ENCODE peak calls at places on chromosomes 2 and 18, in six cellular contexts. P, E, J, R, Q and B are unnamed samples.

GRCh38 chr2:209687261-209687660 is 84.4 kb upstream of the UNC80 start:
- DNase-seq in R (no peak), E (peak), J (no peak), P (peak), Q (no peak), B (no peak)

GRCh38 chr2:130899306-130899705 is 62.6 kb downstream of the ARHGEF4 start:
- DNase-seq in Q (no peak), E (no peak), J (no peak), R (no peak), P (no peak), B (no peak)

GRCh38 chr2:120398051-120398960 is 52.4 kb downstream of the INHBB start:
- DNase-seq in P (no peak), Q (no peak), R (peak), E (peak), J (no peak), B (no peak)

GRCh38 chr2:61604433-61604832 is 66.3 kb upstream of the XPO1 start:
- DNase-seq in E (no peak), J (no peak), P (no peak), R (no peak), Q (no peak), B (no peak)

GRCh38 chr2:210606001-210606400 is 49.6 kb downstream of the CPS1 start:
- DNase-seq in Q (no peak), E (no peak), P (no peak), J (no peak), R (no peak), B (no peak)

GRCh38 chr2:96679843-96680242 is 37.3 kb downstream of the FER1L5 start:
- DNase-seq in J (no peak), E (no peak), R (no peak), Q (no peak), P (no peak), B (no peak)

GRCh38 chr2:129242201-129242710 is 737.2 kb upstream of the RAB6C start:
- DNase-seq in J (no peak), Q (no peak), E (no peak), R (no peak), P (no peak), B (no peak)

GRCh38 chr2:160491922-160492371 is 1.7 kb downstream of the RBMS1 start:
- DNase-seq in P (peak), E (peak), R (no peak), Q (no peak), J (no peak), B (no peak)

GRCh38 chr2:160970052-160970846 is 190.0 kb upstream of the TANK start:
- DNase-seq in Q (peak), J (no peak), E (peak), P (peak), R (no peak), B (peak)

GRCh38 chr2:101698419-101699190 is 1.1 kb downstream of the MAP4K4 start:
- DNase-seq in Q (no peak), E (peak), J (peak), R (no peak), P (peak), B (peak)

GRCh38 chr18:159037-159652 is 788 bp downstream of the USP14 start:
- DNase-seq in Q (no peak), P (no peak), R (no peak), E (peak), J (no peak), B (peak)

GRCh38 chr2:10276481-10277292 is 26.0 kb upstream of the HPCAL1 start:
- DNase-seq in R (peak), E (no peak), P (no peak), Q (peak), J (no peak), B (no peak)

GRCh38 chr2:205235434-205235833 is 446.9 kb upstream of the NRP2 start:
- DNase-seq in E (peak), P (no peak), J (no peak), Q (no peak), R (no peak), B (no peak)

GRCh38 chr18:48948112-48949050 is 2.4 kb downstream of the SMAD7 start:
- DNase-seq in Q (peak), P (no peak), J (peak), R (peak), E (peak), B (peak)

GRCh38 chr2:152497481-152498052 is 162.6 kb downstream of the FMNL2 start:
- DNase-seq in J (no peak), E (peak), P (peak), R (no peak), Q (no peak), B (no peak)

GRCh38 chr2:18200771-18201170 is 322.3 kb downstream of the KCNS3 start:
- DNase-seq in J (no peak), Q (no peak), R (no peak), E (no peak), P (no peak), B (no peak)

GRCh38 chr18:55416791-55417190 is 171.2 kb downstream of the TCF4 start:
- DNase-seq in E (no peak), R (no peak), P (no peak), Q (no peak), J (no peak), B (no peak)

GRCh38 chr2:147045113-147045512 is 799.7 kb upstream of the ACVR2A start:
- DNase-seq in J (no peak), R (no peak), E (peak), Q (peak), P (peak), B (peak)

GRCh38 chr2:191318037-191318728 is 73.0 kb downstream of the MYO1B start:
- DNase-seq in Q (no peak), R (peak), P (peak), E (no peak), J (no peak), B (no peak)

GRCh38 chr2:128559533-128560515 is 241.2 kb upstream of the HS6ST1 start:
- DNase-seq in Q (no peak), R (no peak), P (no peak), E (no peak), J (no peak), B (no peak)

GRCh38 chr2:85538507-85539360 is at the start of gene MAT2A:
- DNase-seq in Q (peak), J (peak), P (peak), E (peak), R (peak), B (peak)

GRCh38 chr2:212073360-212073759 is 465.2 kb downstream of the ERBB4 start:
- DNase-seq in P (no peak), E (peak), Q (no peak), R (no peak), J (no peak), B (no peak)

GRCh38 chr2:203706403-203706802 is at the start of gene CD28:
- DNase-seq in J (peak), P (no peak), R (peak), E (no peak), Q (peak), B (no peak)

GRCh38 chr2:233061591-233062446 is 1.7 kb downstream of the INPP5D start:
- DNase-seq in P (no peak), Q (peak), E (no peak), J (peak), R (peak), B (no peak)

GRCh38 chr2:233059547-233059796 is 670 bp upstream of the INPP5D start:
- DNase-seq in E (no peak), Q (no peak), P (no peak), R (peak), J (no peak), B (no peak)

GRCh38 chr2:233059797-233060499 is at the start of gene INPP5D:
- DNase-seq in E (no peak), P (no peak), Q (peak), J (peak), R (peak), B (no peak)

GRCh38 chr2:233061007-233061590 is 957 bp downstream of the INPP5D start:
- DNase-seq in E (no peak), R (peak), Q (peak), J (no peak), P (no peak), B (no peak)

GRCh38 chr2:233060500-233061006 is 411 bp downstream of the INPP5D start:
- DNase-seq in J (no peak), Q (no peak), E (no peak), P (no peak), R (no peak), B (no peak)
- H3K4me3 ChIP-seq in J (peak), Q (peak), E (no peak), P (no peak), R (peak), B (no peak)

GRCh38 chr18:13530215-13530878 is 196.0 kb downstream of the FAM210A start:
- DNase-seq in P (no peak), Q (no peak), R (peak), E (no peak), J (no peak), B (no peak)
- H3K4me3 ChIP-seq in P (no peak), Q (no peak), R (no peak), E (no peak), J (no peak), B (no peak)

DNA sequence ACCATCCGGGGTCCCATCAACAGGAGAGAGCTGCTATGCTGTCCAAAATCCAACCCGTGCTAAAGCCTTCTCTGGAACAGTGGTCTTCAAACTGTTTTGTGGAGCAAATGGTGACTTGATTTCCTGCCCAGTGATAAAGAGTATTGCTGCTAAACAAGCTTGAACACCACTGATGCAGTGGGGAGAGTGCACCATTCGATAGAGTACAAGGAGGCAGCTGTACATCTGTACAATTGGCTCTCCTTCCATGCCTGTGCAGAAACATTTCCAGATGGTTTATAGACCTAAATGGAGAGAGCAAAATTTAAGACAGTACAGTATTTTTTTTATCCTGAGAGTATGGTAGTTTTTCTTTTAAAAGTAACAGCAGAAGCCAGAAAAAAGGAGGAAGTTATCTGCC is 20.0 kb downstream of the HJURP start:
- DNase-seq in R (no peak), P (no peak), E (no peak), J (no peak), Q (no peak), B (no peak)
- H3K4me3 ChIP-seq in R (no peak), P (no peak), E (no peak), J (no peak), Q (no peak), B (no peak)

DNA sequence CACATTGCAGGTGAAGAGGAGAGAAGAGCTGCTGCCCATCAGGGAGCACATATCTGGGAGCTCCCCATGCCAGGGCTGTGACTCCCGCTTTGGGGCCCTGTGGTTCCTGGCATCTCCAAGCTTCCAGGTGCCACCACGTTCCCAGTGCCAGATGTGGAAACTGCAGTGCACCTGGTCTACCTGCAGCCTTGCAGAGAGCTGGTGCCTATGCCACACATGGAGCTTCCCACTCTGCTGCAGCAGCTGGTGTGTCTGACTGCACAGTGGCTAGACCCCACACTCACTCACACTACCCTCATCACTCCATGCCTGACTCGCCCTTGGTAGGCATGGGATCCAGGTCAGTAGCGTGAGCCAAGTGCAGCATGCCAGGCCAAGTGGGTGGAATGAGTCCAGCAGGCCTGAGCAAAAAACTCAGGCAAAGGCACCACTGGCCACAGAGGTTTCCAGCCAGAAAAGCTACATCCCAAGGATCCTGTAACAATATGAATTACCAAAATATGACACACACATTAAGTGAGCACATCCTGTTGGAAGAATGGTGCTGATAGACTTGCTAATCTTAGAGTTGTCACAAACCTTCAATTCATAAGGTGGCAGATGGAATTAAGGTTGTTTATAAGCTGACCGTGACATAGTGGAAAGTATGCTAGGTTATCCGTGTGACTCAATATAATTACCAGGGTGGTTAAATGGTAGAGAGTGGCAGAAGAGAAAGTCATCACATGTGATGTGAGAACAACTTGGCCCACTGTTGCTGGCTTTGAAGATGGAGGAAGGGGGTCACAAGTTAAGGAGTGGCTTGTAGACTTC is 150.9 kb downstream of the EHBP1 start:
- DNase-seq in J (no peak), P (no peak), E (no peak), R (no peak), Q (no peak), B (no peak)
- H3K4me3 ChIP-seq in J (no peak), P (no peak), E (no peak), R (no peak), Q (no peak), B (no peak)

GRCh38 chr2:45691152-45691551 is 39.7 kb downstream of the PRKCE start:
- DNase-seq in P (no peak), J (no peak), R (no peak), E (no peak), Q (no peak), B (no peak)
- H3K4me3 ChIP-seq in P (no peak), J (no peak), R (no peak), E (no peak), Q (no peak), B (no peak)

DNA sequence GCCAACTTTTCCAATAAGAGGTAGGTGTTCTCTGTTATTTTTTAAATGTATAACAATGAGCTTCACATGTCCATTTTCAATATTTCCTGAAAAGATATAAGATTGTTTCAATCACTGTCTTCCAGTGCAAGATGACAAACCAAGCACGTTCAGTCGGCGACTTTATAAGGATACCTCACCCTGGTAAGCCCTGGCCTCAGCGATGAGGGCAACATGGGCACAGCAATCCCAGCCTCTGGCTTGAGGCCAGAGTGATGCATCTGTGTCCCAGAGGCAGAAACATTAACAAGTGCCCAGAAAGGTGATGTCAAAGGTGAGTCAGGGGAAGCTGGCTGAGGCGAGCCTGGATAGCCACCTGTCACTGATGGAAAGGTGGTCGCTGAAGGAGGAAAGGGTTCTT is 65.7 kb downstream of the FBXO15 start:
- DNase-seq in Q (no peak), J (no peak), R (no peak), P (no peak), E (peak), B (no peak)
- H3K4me3 ChIP-seq in Q (no peak), J (no peak), R (no peak), P (no peak), E (no peak), B (no peak)

GRCh38 chr2:55010149-55010591 is 40.1 kb downstream of the RTN4 start:
- DNase-seq in E (peak), R (peak), P (peak), Q (peak), J (peak), B (peak)
- H3K4me3 ChIP-seq in E (peak), R (no peak), P (no peak), Q (peak), J (peak), B (peak)

DNA sequence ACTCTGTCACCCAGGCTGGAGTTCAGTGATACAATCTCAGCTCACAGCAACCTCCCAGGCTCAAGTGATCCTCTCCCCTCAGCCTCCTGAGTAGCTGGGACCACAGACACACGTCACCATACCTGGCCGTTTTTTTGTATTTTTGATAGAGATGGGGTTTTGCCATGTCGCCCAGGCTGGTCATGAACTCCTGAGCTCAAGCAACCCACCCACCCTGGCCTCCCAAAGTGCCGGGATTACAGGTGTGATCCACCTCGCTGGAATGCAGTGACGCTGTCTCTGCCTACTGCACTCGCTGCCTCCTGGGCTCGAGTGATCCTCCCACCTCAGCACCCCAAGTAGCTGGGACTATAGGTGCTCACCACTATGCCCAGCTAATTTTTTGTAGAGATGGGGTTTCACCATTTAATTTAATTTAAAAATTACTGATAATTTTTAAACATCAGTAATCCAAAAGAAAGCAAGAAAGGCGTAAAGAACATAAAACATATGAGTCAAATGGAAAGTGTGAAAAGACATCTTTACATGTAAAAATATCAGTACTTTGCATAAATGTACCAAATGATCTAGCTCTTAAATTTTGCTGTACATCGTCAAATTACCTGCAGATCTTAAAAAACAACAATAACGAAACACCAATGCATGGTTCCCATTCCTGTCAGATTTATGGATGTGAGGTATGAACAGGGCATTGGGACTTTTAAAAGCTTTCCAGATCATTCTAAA is 2.8 kb upstream of the ZNF236 start:
- DNase-seq in J (no peak), E (peak), P (no peak), Q (no peak), R (peak), B (no peak)
- H3K4me3 ChIP-seq in J (no peak), E (no peak), P (no peak), Q (no peak), R (no peak), B (no peak)

DNA sequence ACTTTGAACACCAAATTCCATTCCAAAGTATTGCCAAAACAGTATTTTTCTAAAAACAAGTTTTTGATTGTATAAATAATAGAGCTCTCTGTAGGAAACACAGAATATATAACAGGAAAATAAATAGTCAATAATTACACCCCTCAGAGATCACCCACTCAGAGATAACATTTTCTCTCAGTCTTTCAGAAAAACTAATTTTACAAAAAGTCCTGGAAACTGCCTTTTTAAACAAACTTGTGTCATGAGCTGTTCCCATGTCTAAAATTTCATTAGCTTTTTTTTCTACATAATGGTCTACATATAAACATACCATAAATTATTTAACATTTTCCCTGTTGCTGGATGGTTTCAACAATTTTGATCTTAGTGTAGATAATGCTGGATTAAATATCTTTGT is 1.2 kb upstream of the WDSUB1 start:
- DNase-seq in P (no peak), R (no peak), J (no peak), E (no peak), Q (no peak), B (no peak)
- H3K4me3 ChIP-seq in P (no peak), R (no peak), J (no peak), E (no peak), Q (no peak), B (no peak)

GRCh38 chr2:235026649-235027557 is 75.1 kb downstream of the SH3BP4 start:
- DNase-seq in R (peak), Q (peak), J (no peak), E (peak), P (peak), B (no peak)

GRCh38 chr2:235030126-235030525 is 78.3 kb downstream of the SH3BP4 start:
- DNase-seq in Q (no peak), J (no peak), P (no peak), R (no peak), E (no peak), B (no peak)

GRCh38 chr2:235029054-235029453 is 77.2 kb downstream of the SH3BP4 start:
- DNase-seq in E (no peak), Q (no peak), P (no peak), R (no peak), J (no peak), B (no peak)

GRCh38 chr2:235027558-235028214 is 75.9 kb downstream of the SH3BP4 start:
- DNase-seq in Q (no peak), R (peak), E (peak), P (peak), J (no peak), B (no peak)

GRCh38 chr2:235028646-235029045 is 76.8 kb downstream of the SH3BP4 start:
- DNase-seq in Q (no peak), R (no peak), J (no peak), P (no peak), E (peak), B (no peak)
- H3K4me3 ChIP-seq in Q (no peak), R (no peak), J (no peak), P (no peak), E (no peak), B (no peak)